ENCODE peak calls at places on chromosome 6, in six cellular contexts. U, D, B, F, E and J are unnamed samples.

GRCh38 chr6:56730663-56731529 is 88.2 kb upstream of the DST start:
- DNase-seq in B (no peak), F (no peak), U (no peak), E (no peak), D (peak), J (no peak)

GRCh38 chr6:96682017-96682416 is 119.1 kb downstream of the FHL5 start:
- DNase-seq in U (no peak), F (no peak), B (no peak), E (no peak), D (no peak), J (no peak)

GRCh38 chr6:21327326-21328140 is 266.0 kb upstream of the SOX4 start:
- DNase-seq in B (no peak), E (no peak), U (no peak), F (no peak), D (no peak), J (no peak)

GRCh38 chr6:108134213-108134973 is 31.4 kb upstream of the NR2E1 start:
- DNase-seq in B (no peak), F (no peak), D (no peak), U (no peak), E (no peak), J (no peak)

GRCh38 chr6:160106701-160107100 is 14.9 kb upstream of the SLC22A1 start:
- DNase-seq in D (no peak), E (no peak), F (no peak), B (no peak), U (no peak), J (no peak)

GRCh38 chr6:155245871-155246270 is 17.9 kb upstream of the CLDN20 start:
- DNase-seq in U (no peak), E (no peak), D (no peak), B (no peak), F (no peak), J (no peak)

GRCh38 chr6:19734061-19734460 is 103.1 kb upstream of the ID4 start:
- DNase-seq in D (no peak), F (no peak), E (no peak), B (no peak), U (no peak), J (no peak)

GRCh38 chr6:81450180-81450579 is 302.3 kb downstream of the TENT5A start:
- DNase-seq in U (no peak), B (no peak), F (no peak), D (peak), E (no peak), J (no peak)

GRCh38 chr6:100335999-100336398 is 128.7 kb downstream of the SIM1 start:
- DNase-seq in U (no peak), D (peak), E (no peak), B (no peak), F (no peak), J (no peak)

GRCh38 chr6:125940691-125941090 is 15.9 kb upstream of the HINT3 start:
- DNase-seq in U (no peak), B (no peak), E (no peak), D (peak), F (no peak), J (no peak)

GRCh38 chr6:141483561-141484061 is 649.1 kb upstream of the GJE1 start:
- DNase-seq in B (peak), F (peak), U (peak), E (no peak), D (peak), J (peak)

GRCh38 chr6:85004283-85005010 is 240.0 kb upstream of the TBX18 start:
- DNase-seq in U (no peak), F (no peak), B (no peak), D (peak), E (no peak), J (no peak)

GRCh38 chr6:14542670-14543366 is 425.2 kb downstream of the CD83 start:
- DNase-seq in D (peak), E (no peak), U (peak), F (no peak), B (peak), J (peak)

GRCh38 chr6:157244175-157244574 is 79.1 kb downstream of the TMEM242 start:
- DNase-seq in D (peak), B (no peak), E (no peak), F (no peak), U (no peak), J (no peak)

GRCh38 chr6:150142657-150143501 is at the start of gene PPP1R14C:
- DNase-seq in U (peak), F (no peak), D (no peak), B (no peak), E (peak), J (peak)

GRCh38 chr6:113684382-113684901 is 172.7 kb upstream of the MARCKS start:
- DNase-seq in E (no peak), U (no peak), B (no peak), D (no peak), F (no peak), J (no peak)

GRCh38 chr6:131309437-131309836 is 174.2 kb downstream of the AKAP7 start:
- DNase-seq in D (no peak), F (no peak), U (no peak), B (no peak), E (no peak), J (no peak)

GRCh38 chr6:124867126-124867525 is 95.1 kb upstream of the RNF217 start:
- DNase-seq in D (no peak), B (no peak), U (no peak), F (no peak), E (no peak), J (no peak)

GRCh38 chr6:136051140-136051775 is 198.9 kb downstream of the MTFR2 start:
- DNase-seq in E (no peak), U (no peak), B (no peak), F (peak), D (peak), J (no peak)

GRCh38 chr6:30129270-30129669 is 6.7 kb upstream of the TRIM40 start:
- DNase-seq in D (no peak), B (no peak), F (no peak), E (no peak), U (no peak), J (no peak)

GRCh38 chr6:7532232-7532631 is 9.2 kb upstream of the DSP start:
- DNase-seq in B (no peak), E (no peak), U (no peak), D (no peak), F (no peak), J (no peak)

GRCh38 chr6:20633566-20634340 is 99.5 kb downstream of the CDKAL1 start:
- DNase-seq in F (no peak), B (no peak), D (no peak), E (no peak), U (no peak), J (no peak)

GRCh38 chr6:157050537-157051280 is 272.6 kb downstream of the TMEM242 start:
- DNase-seq in E (no peak), D (no peak), U (no peak), B (no peak), F (no peak), J (no peak)

GRCh38 chr6:33075568-33076405 is at the start of gene HLA-DPB1:
- DNase-seq in B (no peak), F (peak), U (peak), E (no peak), D (peak), J (peak)

GRCh38 chr6:332671-333070 is 40.4 kb downstream of the DUSP22 start:
- DNase-seq in U (no peak), F (no peak), B (no peak), E (no peak), D (peak), J (no peak)

GRCh38 chr6:149473080-149474052 is 11.4 kb downstream of the ZC3H12D start:
- DNase-seq in D (no peak), B (peak), E (no peak), F (no peak), U (no peak), J (no peak)

GRCh38 chr6:87722831-87723726 is 21.0 kb upstream of the AKIRIN2 start:
- DNase-seq in E (no peak), D (peak), B (peak), U (no peak), F (peak), J (peak)

GRCh38 chr6:36963451-36964290 is 9.1 kb downstream of the PI16 start:
- DNase-seq in B (peak), D (peak), U (peak), E (no peak), F (no peak), J (no peak)

GRCh38 chr6:82783587-82784253 is 281.9 kb downstream of the UBE3D start:
- DNase-seq in B (no peak), U (no peak), F (no peak), E (no peak), D (no peak), J (no peak)

GRCh38 chr6:28794175-28795002 is 129.4 kb downstream of the TRIM27 start:
- DNase-seq in B (no peak), E (no peak), F (no peak), D (peak), U (no peak), J (no peak)

GRCh38 chr6:124226396-124226795 is 422.7 kb downstream of the NKAIN2 start:
- DNase-seq in B (no peak), U (no peak), D (peak), F (no peak), E (no peak), J (no peak)

GRCh38 chr6:170443151-170443662 is 109.9 kb downstream of the PSMB1 start:
- DNase-seq in U (no peak), D (no peak), E (no peak), F (no peak), B (no peak), J (no peak)

GRCh38 chr6:4937414-4937813 is 66.4 kb downstream of the RPP40 start:
- DNase-seq in B (no peak), D (no peak), F (no peak), U (no peak), E (no peak), J (no peak)

GRCh38 chr6:12297363-12298016 is 7.3 kb downstream of the EDN1 start:
- DNase-seq in D (no peak), U (no peak), B (no peak), E (no peak), F (no peak), J (no peak)

GRCh38 chr6:11381801-11382513 is 149.5 kb upstream of the NEDD9 start:
- DNase-seq in F (peak), U (peak), B (peak), E (no peak), D (no peak), J (peak)

GRCh38 chr6:10759312-10759839 is 11.8 kb downstream of the TMEM14B start:
- DNase-seq in B (no peak), E (no peak), D (peak), U (no peak), F (peak), J (no peak)

GRCh38 chr6:47977314-47977713 is 133.7 kb downstream of the PTCHD4 start:
- DNase-seq in F (no peak), E (no peak), D (no peak), B (no peak), U (no peak), J (no peak)

GRCh38 chr6:74554041-74554440 is 651.8 kb downstream of the COL12A1 start:
- DNase-seq in U (no peak), E (no peak), D (no peak), B (no peak), F (no peak), J (no peak)

GRCh38 chr6:74551896-74552295 is 654.0 kb downstream of the COL12A1 start:
- DNase-seq in F (no peak), B (no peak), E (no peak), U (no peak), D (peak), J (no peak)

GRCh38 chr6:74549746-74550145 is 656.1 kb downstream of the COL12A1 start:
- DNase-seq in F (no peak), D (no peak), B (no peak), U (no peak), E (no peak), J (no peak)
- TF ChIP-seq CTCF in F (no peak), D (no peak), B (no peak), U (no peak), E (no peak), J (no peak)

DNA sequence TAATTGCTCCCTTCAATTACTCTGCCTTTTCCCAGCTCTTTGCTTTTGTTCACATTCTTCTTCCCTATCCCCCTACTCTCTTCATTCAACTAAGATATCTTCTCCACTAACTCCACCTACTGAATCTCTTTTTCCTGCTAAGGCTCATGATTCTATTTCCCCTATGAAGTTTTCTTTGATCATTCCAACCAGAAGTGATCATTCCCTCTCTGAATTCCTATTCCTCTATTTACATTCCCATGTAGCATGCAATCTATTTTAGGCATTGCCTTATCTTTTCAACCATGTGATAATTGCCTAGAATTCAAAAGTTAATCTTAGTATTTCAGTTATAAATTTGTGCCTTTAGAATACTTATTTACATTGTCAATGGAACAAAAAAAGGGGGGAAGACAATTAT is 20.9 kb downstream of the MOXD1 start:
- DNase-seq in E (no peak), F (no peak), B (no peak), D (no peak), U (no peak), J (no peak)
- TF ChIP-seq CTCF in E (no peak), F (no peak), B (no peak), D (no peak), U (no peak), J (no peak)

GRCh38 chr6:89313006-89313405 is 2.1 kb downstream of the GABRR2 start:
- DNase-seq in F (no peak), B (no peak), U (no peak), D (peak), E (no peak), J (no peak)

GRCh38 chr6:89311530-89311852 is 3.6 kb downstream of the GABRR2 start:
- DNase-seq in U (no peak), B (no peak), F (no peak), E (no peak), D (no peak), J (no peak)

GRCh38 chr6:89314692-89315091 is 407 bp downstream of the GABRR2 start:
- DNase-seq in F (no peak), E (no peak), B (no peak), D (no peak), U (no peak), J (no peak)

GRCh38 chr6:89310929-89311328 is 4.2 kb downstream of the GABRR2 start:
- DNase-seq in D (peak), B (no peak), E (no peak), F (no peak), U (no peak), J (no peak)

GRCh38 chr6:89311853-89312531 is 3.1 kb downstream of the GABRR2 start:
- DNase-seq in B (no peak), E (peak), U (no peak), F (no peak), D (peak), J (no peak)
- TF ChIP-seq CTCF in B (peak), E (peak), U (no peak), F (no peak), D (peak), J (no peak)

DNA sequence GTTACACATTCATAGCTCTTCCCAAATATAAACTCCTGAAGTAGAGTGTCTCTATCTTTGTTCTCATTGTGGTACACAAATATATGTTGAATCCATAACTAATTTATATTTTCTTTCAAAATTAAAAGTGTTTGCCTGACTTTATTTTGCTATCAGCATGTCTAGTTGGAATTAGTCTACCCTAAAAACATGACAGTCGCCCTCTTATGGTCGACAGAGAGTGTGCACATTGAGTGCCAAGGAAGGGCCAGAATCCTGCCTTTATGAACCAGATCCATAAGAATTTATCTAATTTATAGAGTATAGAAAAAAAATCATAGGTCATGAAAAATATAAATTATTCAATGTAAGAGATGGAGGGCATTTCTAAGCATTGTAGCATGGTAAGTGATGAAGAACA is 12.3 kb upstream of the DEFB112 start:
- DNase-seq in U (no peak), F (peak), D (no peak), E (no peak), B (no peak), J (no peak)
- TF ChIP-seq CTCF in U (peak), F (peak), D (no peak), E (peak), B (no peak), J (peak)

GRCh38 chr6:143270026-143270425 is 180.5 kb downstream of the ADAT2 start:
- DNase-seq in E (no peak), D (peak), U (no peak), F (no peak), B (no peak), J (no peak)

GRCh38 chr6:143268439-143268838 is 182.1 kb downstream of the ADAT2 start:
- DNase-seq in B (no peak), E (no peak), F (no peak), U (no peak), D (no peak), J (no peak)

GRCh38 chr6:143276436-143276835 is 174.1 kb downstream of the ADAT2 start:
- DNase-seq in U (peak), B (no peak), D (no peak), E (no peak), F (peak), J (no peak)

GRCh38 chr6:143267740-143268139 is 182.8 kb downstream of the ADAT2 start:
- DNase-seq in F (no peak), E (no peak), D (peak), B (no peak), U (no peak), J (no peak)

GRCh38 chr6:143271024-143271423 is 179.5 kb downstream of the ADAT2 start:
- DNase-seq in D (peak), E (no peak), U (no peak), F (no peak), B (no peak), J (no peak)
- TF ChIP-seq CTCF in D (no peak), E (no peak), U (no peak), F (no peak), B (no peak), J (no peak)

DNA sequence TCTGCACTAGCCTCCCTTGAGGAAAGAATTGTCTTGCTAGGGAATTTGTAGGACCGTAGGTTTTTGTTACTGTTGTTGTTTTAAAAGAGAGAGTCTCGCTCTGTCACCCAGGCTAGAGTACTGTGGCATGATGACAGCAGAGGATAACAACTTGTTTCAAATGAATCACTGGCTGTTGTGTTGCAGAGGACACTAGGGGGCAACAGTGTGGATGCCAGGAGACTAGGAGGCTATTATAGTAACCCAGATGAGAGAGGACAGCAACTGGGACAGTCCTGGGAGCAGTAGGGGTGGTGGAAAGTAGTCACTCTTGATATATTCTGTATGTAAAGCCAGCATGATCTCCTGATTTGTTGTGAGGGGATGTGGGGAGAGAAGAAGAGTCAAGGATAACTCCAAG is 41.8 kb upstream of the LAMA4 start:
- DNase-seq in U (no peak), B (no peak), F (no peak), E (peak), D (peak), J (no peak)
- TF ChIP-seq CTCF in U (no peak), B (no peak), F (peak), E (peak), D (peak), J (peak)

DNA sequence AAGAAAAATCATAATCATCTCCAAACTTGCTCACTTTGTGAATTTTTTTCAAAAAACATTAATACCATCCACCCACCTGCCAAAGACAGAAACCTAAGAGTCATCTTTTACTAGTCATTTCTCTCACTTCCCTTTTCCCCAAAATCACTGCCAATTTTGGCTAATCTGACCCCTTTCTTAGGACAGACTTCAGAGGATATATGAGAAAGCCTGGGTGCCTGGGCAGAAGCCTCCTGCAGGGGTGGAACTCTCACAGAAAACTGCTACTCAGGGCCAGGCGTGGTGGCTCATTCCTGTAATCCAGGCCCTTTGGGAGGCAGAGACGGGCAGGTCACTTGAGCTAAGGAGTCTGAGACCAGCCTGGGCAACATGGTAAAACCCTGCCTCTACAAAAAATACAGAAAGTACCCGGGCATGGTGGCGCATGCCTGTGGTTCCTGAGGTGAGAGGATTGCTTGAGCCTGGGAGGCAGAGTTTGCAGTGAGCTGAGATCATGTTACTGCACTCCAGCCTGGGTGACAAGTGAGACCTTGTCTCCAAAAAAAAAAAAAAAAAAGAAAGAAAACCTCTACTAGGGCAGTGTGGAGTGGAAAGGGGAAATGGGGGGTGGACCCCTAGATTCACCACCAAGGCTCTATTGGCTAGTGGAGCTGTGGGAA is 3.8 kb downstream of the DEK start:
- DNase-seq in E (no peak), D (peak), B (no peak), U (peak), F (peak), J (peak)
- TF ChIP-seq CTCF in E (no peak), D (peak), B (no peak), U (no peak), F (no peak), J (no peak)

GRCh38 chr6:134400941-134401340 is 83.0 kb upstream of the SGK1 start:
- DNase-seq in U (no peak), B (no peak), D (no peak), F (no peak), E (no peak), J (no peak)

GRCh38 chr6:134397674-134398073 is 79.8 kb upstream of the SGK1 start:
- DNase-seq in D (no peak), F (no peak), U (no peak), E (no peak), B (no peak), J (no peak)

GRCh38 chr6:134402372-134402984 is 84.6 kb upstream of the SGK1 start:
- DNase-seq in F (no peak), D (no peak), E (no peak), U (no peak), B (no peak), J (no peak)

GRCh38 chr6:134394905-134395304 is 77.0 kb upstream of the SGK1 start:
- DNase-seq in U (no peak), E (no peak), B (no peak), F (no peak), D (no peak), J (no peak)

DNA sequence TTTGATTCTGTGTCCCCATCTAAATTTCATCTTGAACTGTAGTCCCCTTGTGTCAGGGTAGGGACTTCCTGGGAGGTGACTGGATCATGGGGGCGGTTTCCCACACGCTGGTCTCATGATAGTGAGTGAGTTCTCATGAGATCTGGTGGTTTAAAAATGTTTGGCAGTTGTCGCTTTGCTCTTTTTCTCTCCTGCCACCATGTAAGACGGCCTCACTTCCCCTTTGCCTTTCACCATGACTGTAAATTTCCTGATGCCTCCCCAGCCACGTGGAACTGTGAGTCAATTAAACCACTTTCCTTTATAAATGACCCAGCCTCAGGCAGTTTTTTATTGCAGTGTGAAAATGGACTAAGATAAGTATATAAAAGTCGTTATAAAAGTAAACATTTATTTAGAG is 80.5 kb upstream of the SGK1 start:
- DNase-seq in U (no peak), D (no peak), E (no peak), F (no peak), B (peak), J (no peak)
- TF ChIP-seq CTCF in U (no peak), D (no peak), E (no peak), F (no peak), B (no peak), J (no peak)